ENCODE peak calls at places on chromosomes 13 and 19, in nine cellular contexts. O is K562, G is endothelial cell of umbilical vein, J is breast epithelium, C is HCT116, L is spleen, W is esophagus muscularis mucosa, A is stomach, Z is prostate gland. E is an unnamed sample.

GRCh38 chr13:23871616-23872220 is 17.5 kb downstream of the MIPEP start:
- DNase-seq in O (peak), G (peak), J (no peak), C (no peak), L (no peak), W (no peak), A (no peak), Z (no peak), E (no peak)

GRCh38 chr13:111789011-111789410 is 277.9 kb upstream of the SOX1 start:
- DNase-seq in O (no peak), G (no peak), J (no peak), C (no peak), L (peak), W (peak), A (no peak), Z (no peak), E (no peak)

GRCh38 chr13:66461021-66461420 is 769.1 kb downstream of the PCDH9 start:
- DNase-seq in O (no peak), G (no peak), J (no peak), C (no peak), L (no peak), W (no peak), A (no peak), Z (no peak), E (no peak)

GRCh38 chr13:60398438-60398891 is 1.4 kb downstream of the TDRD3 start:
- DNase-seq in O (no peak), G (no peak), J (no peak), C (no peak), L (no peak), W (no peak), A (no peak), Z (no peak), E (no peak)

GRCh38 chr19:32224371-32225244 is 120.8 kb upstream of the ZNF507 start:
- DNase-seq in O (peak), G (peak), J (no peak), C (no peak), L (peak), W (no peak), A (peak), Z (peak), E (no peak)

GRCh38 chr19:3821857-3822364 is 35.7 kb upstream of the MATK start:
- DNase-seq in O (peak), G (peak), J (peak), C (peak), L (peak), W (no peak), A (peak), Z (peak), E (no peak)

GRCh38 chr13:77176350-77176749 is 149.4 kb upstream of the FBXL3 start:
- DNase-seq in O (no peak), G (no peak), J (no peak), C (no peak), L (no peak), W (no peak), A (no peak), Z (no peak), E (no peak)

GRCh38 chr13:46492946-46493345 is 60.0 kb upstream of the LRCH1 start:
- DNase-seq in O (peak), G (peak), J (no peak), C (peak), L (no peak), W (no peak), A (no peak), Z (peak), E (no peak)

GRCh38 chr19:18117364-18117691 is 19.8 kb downstream of the MAST3 start:
- DNase-seq in O (no peak), G (no peak), J (no peak), C (no peak), L (no peak), W (no peak), A (no peak), Z (no peak), E (no peak)

GRCh38 chr13:78238911-78239310 is 320.3 kb upstream of the EDNRB start:
- DNase-seq in O (no peak), G (no peak), J (no peak), C (no peak), L (no peak), W (no peak), A (no peak), Z (no peak), E (no peak)

GRCh38 chr19:22783651-22784050 is 300 bp downstream of the ZNF99 start:
- DNase-seq in O (no peak), G (no peak), J (no peak), C (no peak), L (no peak), W (no peak), A (no peak), Z (no peak), E (no peak)

GRCh38 chr19:11710313-11710712 is 28.4 kb downstream of the ZNF823 start:
- DNase-seq in O (no peak), G (no peak), J (no peak), C (no peak), L (no peak), W (no peak), A (no peak), Z (no peak), E (no peak)

GRCh38 chr13:38979891-38980627 is 10.6 kb downstream of the STOML3 start:
- DNase-seq in O (no peak), G (no peak), J (no peak), C (no peak), L (no peak), W (no peak), A (no peak), Z (no peak), E (no peak)

GRCh38 chr13:71017607-71018006 is 849.4 kb downstream of the DACH1 start:
- DNase-seq in O (no peak), G (no peak), J (no peak), C (no peak), L (no peak), W (no peak), A (no peak), Z (no peak), E (no peak)

GRCh38 chr13:42752731-42753130 is 28.7 kb upstream of the FAM216B start:
- DNase-seq in O (no peak), G (no peak), J (no peak), C (no peak), L (no peak), W (peak), A (no peak), Z (no peak), E (no peak)

GRCh38 chr19:54341295-54341694 is 2.3 kb upstream of the LILRA4 start:
- DNase-seq in O (no peak), G (no peak), J (no peak), C (no peak), L (no peak), W (no peak), A (no peak), Z (no peak), E (no peak)

GRCh38 chr19:50418186-50419021 is at the start of gene SPIB:
- DNase-seq in O (no peak), G (no peak), J (no peak), C (no peak), L (peak), W (no peak), A (no peak), Z (no peak), E (no peak)
- TF ChIP-seq POLR2AphosphoS5 in O (no peak), G (no peak), J (no peak), C (no peak), L (peak), W (no peak), A (no peak), Z (no peak), E (no peak)

GRCh38 chr13:106941779-106942178 is 373.8 kb upstream of the ARGLU1 start:
- DNase-seq in O (no peak), G (no peak), J (no peak), C (no peak), L (no peak), W (no peak), A (no peak), Z (no peak), E (no peak)
- TF ChIP-seq POLR2A in O (no peak), G (no peak), J (no peak), C (no peak), L (no peak), W (no peak), A (no peak), Z (no peak), E (no peak)

GRCh38 chr19:2500157-2500556 is 24.2 kb downstream of the GADD45B start:
- DNase-seq in O (no peak), G (no peak), J (no peak), C (no peak), L (no peak), W (no peak), A (no peak), Z (no peak), E (no peak)
- H3K27ac ChIP-seq in O (no peak), G (no peak), J (no peak), C (no peak), L (no peak), W (no peak), A (no peak), Z (peak), E (peak)

GRCh38 chr19:41273076-41273475 is 8.9 kb downstream of the HNRNPUL1 start:
- DNase-seq in O (no peak), G (no peak), J (no peak), C (no peak), L (no peak), W (no peak), A (no peak), Z (no peak), E (no peak)
- TF ChIP-seq POLR2AphosphoS5 in O (no peak), G (no peak), J (no peak), C (no peak), L (peak), W (no peak), A (no peak), Z (no peak), E (no peak)

GRCh38 chr19:811007-811434 is 10.7 kb downstream of the PLPPR3 start:
- DNase-seq in O (peak), G (no peak), J (no peak), C (no peak), L (peak), W (no peak), A (no peak), Z (no peak), E (no peak)

GRCh38 chr19:812819-813358 is 8.9 kb downstream of the PLPPR3 start:
- DNase-seq in O (peak), G (no peak), J (no peak), C (no peak), L (peak), W (no peak), A (no peak), Z (no peak), E (no peak)

GRCh38 chr19:811511-812048 is 10.2 kb downstream of the PLPPR3 start:
- DNase-seq in O (peak), G (no peak), J (no peak), C (no peak), L (peak), W (no peak), A (no peak), Z (no peak), E (no peak)

GRCh38 chr19:813359-814107 is 8.2 kb downstream of the PLPPR3 start:
- DNase-seq in O (no peak), G (no peak), J (no peak), C (no peak), L (no peak), W (no peak), A (no peak), Z (no peak), E (no peak)

GRCh38 chr19:812049-812816 is 9.5 kb downstream of the PLPPR3 start:
- DNase-seq in O (peak), G (no peak), J (no peak), C (no peak), L (peak), W (no peak), A (no peak), Z (no peak), E (no peak)
- TF ChIP-seq POLR2A in O (peak), G (no peak), J (no peak), C (no peak), L (no peak), W (no peak), A (no peak), Z (no peak), E (no peak)